ENCODE peak calls at places on chromosomes 13 and 19, in ten cellular contexts. R is amniotic stem cell, O is pulmonary artery endothelial cell, K is body of pancreas, F is AML-193, T is thoracic aorta, P is H9, X is progenitor cell of endocrine pancreas, V is tibial nerve, J is ureter. H is an unnamed sample.

GRCh38 chr19:29680447-29680846 is 15.2 kb downstream of the PLEKHF1 start:
- DNase-seq in R (no peak), O (no peak), K (no peak), F (peak), T (no peak), P (no peak), X (no peak), V (no peak), J (peak), H (peak)

GRCh38 chr19:402786-403185 is 6.2 kb downstream of the C2CD4C start:
- DNase-seq in R (no peak), O (no peak), K (no peak), F (no peak), T (no peak), P (peak), X (no peak), V (peak), J (no peak), H (no peak)

GRCh38 chr19:4935449-4935848 is 26.1 kb downstream of the UHRF1 start:
- DNase-seq in R (no peak), O (no peak), K (no peak), F (no peak), T (no peak), P (no peak), X (no peak), V (no peak), J (no peak), H (no peak)

GRCh38 chr13:113952983-113953520 is 20.8 kb downstream of the C13orf46 start:
- DNase-seq in R (no peak), O (no peak), K (no peak), F (no peak), T (no peak), P (no peak), X (no peak), V (no peak), J (no peak), H (no peak)

GRCh38 chr19:5536337-5536894 is 31.3 kb downstream of the TINCR start:
- DNase-seq in R (no peak), O (no peak), K (peak), F (no peak), T (no peak), P (peak), X (peak), V (no peak), J (peak), H (no peak)

GRCh38 chr13:26806891-26807290 is 46.3 kb upstream of the GPR12 start:
- DNase-seq in R (no peak), O (no peak), K (no peak), F (no peak), T (no peak), P (no peak), X (no peak), V (no peak), J (no peak), H (no peak)

GRCh38 chr19:869245-870177 is 10.0 kb downstream of the CFD start:
- DNase-seq in R (peak), O (peak), K (peak), F (no peak), T (peak), P (no peak), X (no peak), V (peak), J (peak), H (no peak)

GRCh38 chr19:44958090-44958489 is 2.9 kb downstream of the CLPTM1 start:
- DNase-seq in R (no peak), O (no peak), K (no peak), F (no peak), T (no peak), P (no peak), X (no peak), V (no peak), J (no peak), H (no peak)

GRCh38 chr19:5128932-5129389 is 160.0 kb downstream of the KDM4B start:
- DNase-seq in R (no peak), O (no peak), K (peak), F (no peak), T (no peak), P (no peak), X (peak), V (no peak), J (no peak), H (no peak)

GRCh38 chr19:3687774-3688706 is 12.2 kb downstream of the PIP5K1C start:
- DNase-seq in R (no peak), O (no peak), K (peak), F (no peak), T (no peak), P (peak), X (no peak), V (no peak), J (no peak), H (no peak)

GRCh38 chr13:75372517-75372916 is 109.5 kb downstream of the TBC1D4 start:
- DNase-seq in R (peak), O (no peak), K (no peak), F (peak), T (no peak), P (no peak), X (no peak), V (no peak), J (no peak), H (no peak)

GRCh38 chr13:64639206-64639605 is 2590.9 kb downstream of the PCDH9 start:
- DNase-seq in R (no peak), O (no peak), K (no peak), F (no peak), T (no peak), P (no peak), X (no peak), V (no peak), J (no peak), H (no peak)

GRCh38 chr19:4870025-4870700 is 2.7 kb upstream of the PLIN3 start:
- DNase-seq in R (peak), O (no peak), K (peak), F (peak), T (peak), P (peak), X (no peak), V (no peak), J (peak), H (no peak)

GRCh38 chr13:101875717-101876393 is 423.4 kb downstream of the ITGBL1 start:
- DNase-seq in R (peak), O (no peak), K (no peak), F (no peak), T (no peak), P (no peak), X (no peak), V (no peak), J (no peak), H (no peak)

GRCh38 chr13:93388701-93389100 is 162.1 kb downstream of the GPC6 start:
- DNase-seq in R (peak), O (no peak), K (no peak), F (no peak), T (no peak), P (no peak), X (no peak), V (no peak), J (no peak), H (no peak)

GRCh38 chr13:66362485-66362884 is 867.7 kb downstream of the PCDH9 start:
- DNase-seq in R (no peak), O (no peak), K (no peak), F (no peak), T (no peak), P (no peak), X (no peak), V (no peak), J (no peak), H (no peak)

GRCh38 chr19:33868076-33868735 is 71.5 kb downstream of the KCTD15 start:
- DNase-seq in R (no peak), O (no peak), K (no peak), F (no peak), T (no peak), P (no peak), X (no peak), V (no peak), J (peak), H (no peak)

GRCh38 chr19:31283701-31284100 is 65.5 kb downstream of the TSHZ3 start:
- DNase-seq in R (no peak), O (no peak), K (no peak), F (no peak), T (no peak), P (no peak), X (no peak), V (no peak), J (no peak), H (no peak)

GRCh38 chr19:33750587-33751385 is 45.9 kb upstream of the KCTD15 start:
- DNase-seq in R (no peak), O (no peak), K (no peak), F (no peak), T (no peak), P (no peak), X (no peak), V (no peak), J (no peak), H (no peak)

GRCh38 chr19:5784581-5785147 is at the start of gene PRR22:
- DNase-seq in R (no peak), O (no peak), K (no peak), F (no peak), T (no peak), P (no peak), X (no peak), V (no peak), J (no peak), H (no peak)

GRCh38 chr19:49094505-49095482 is 9.5 kb downstream of the SNRNP70 start:
- DNase-seq in R (no peak), O (no peak), K (no peak), F (no peak), T (no peak), P (no peak), X (no peak), V (no peak), J (no peak), H (no peak)

GRCh38 chr13:49935171-49936084 is 712 bp downstream of the SPRYD7 start:
- DNase-seq in R (no peak), O (peak), K (peak), F (no peak), T (no peak), P (peak), X (no peak), V (no peak), J (peak), H (peak)

GRCh38 chr13:113895436-113895835 is 31.6 kb upstream of the GAS6 start:
- DNase-seq in R (no peak), O (no peak), K (no peak), F (no peak), T (no peak), P (no peak), X (no peak), V (no peak), J (no peak), H (no peak)

H was measured in activated T-helper 9 cell treated with anti-CD3 and anti-CD28 coated beads, Interleukin-2, amount 50 U/mL, for 16 hours.